ENCODE peak calls at places on chromosome 4, in six cellular contexts. H is H9, I is fibroblast of pulmonary artery, V is heart right ventricle, X is spleen, J is left lung. M is an unnamed sample.
A peak's percentile ranks its signal among the peaks of the same experiment; 100 is the strongest.

GRCh38 chr4:151432654-151433053 is 23.7 kb downstream of the FHIP1A start:
- DNase-seq in H (no peak), I (no peak), V (no peak), X (no peak), J (no peak), M (no peak)

GRCh38 chr4:5798946-5799345 is 87.9 kb downstream of the EVC start:
- DNase-seq in H (no peak), I (no peak), V (no peak), X (no peak), J (no peak), M (no peak)

GRCh38 chr4:79325864-79326328 is at the start of gene NAA11:
- DNase-seq in H (no peak), I (no peak), V (no peak), X (no peak), J (peak; percentile 45), M (no peak)

GRCh38 chr4:152825336-152825735 is 45.6 kb downstream of the ARFIP1 start:
- DNase-seq in H (no peak), I (no peak), V (no peak), X (no peak), J (no peak), M (no peak)

GRCh38 chr4:173535165-173535737 is 5.2 kb upstream of the HAND2 start:
- DNase-seq in H (no peak), I (no peak), V (no peak), X (no peak), J (no peak), M (no peak)

GRCh38 chr4:6942238-6942800 is 32.7 kb downstream of the TBC1D14 start:
- DNase-seq in H (no peak), I (peak; percentile 97), V (no peak), X (peak; percentile 78), J (no peak), M (no peak)

GRCh38 chr4:74114234-74114633 is 15.2 kb upstream of the CXCL2 start:
- DNase-seq in H (no peak), I (peak; percentile 70), V (no peak), X (no peak), J (no peak), M (no peak)

GRCh38 chr4:20251796-20252655 is at the start of gene SLIT2:
- DNase-seq in H (peak; percentile 88), I (peak; percentile 87), V (peak; percentile 79), X (peak; percentile 86), J (peak; percentile 88), M (peak; percentile 72)

GRCh38 chr4:7705602-7706001 is 234.1 kb downstream of the AFAP1 start:
- DNase-seq in H (no peak), I (no peak), V (no peak), X (no peak), J (peak; percentile 47), M (no peak)

GRCh38 chr4:114272226-114272625 is 292.8 kb upstream of the ARSJ start:
- DNase-seq in H (no peak), I (peak; percentile 92), V (no peak), X (no peak), J (no peak), M (no peak)

GRCh38 chr4:6988016-6988715 is 55.0 kb upstream of the TADA2B start:
- DNase-seq in H (no peak), I (no peak), V (no peak), X (no peak), J (no peak), M (no peak)

GRCh38 chr4:176156656-176157055 is 38.7 kb downstream of the SPATA4 start:
- DNase-seq in H (no peak), I (peak; percentile 57), V (no peak), X (no peak), J (no peak), M (no peak)

GRCh38 chr4:151359576-151359975 is 34.2 kb upstream of the SH3D19 start:
- DNase-seq in H (no peak), I (peak; percentile 6), V (no peak), X (no peak), J (no peak), M (no peak)

GRCh38 chr4:102518703-102519131 is 17.6 kb downstream of the NFKB1 start:
- DNase-seq in H (no peak), I (peak; percentile 21), V (no peak), X (no peak), J (no peak), M (no peak)

GRCh38 chr4:82994834-82995233 is 15.8 kb downstream of the LIN54 start:
- DNase-seq in H (no peak), I (no peak), V (no peak), X (no peak), J (no peak), M (no peak)

GRCh38 chr4:77367638-77368037 is 210.6 kb downstream of the CCNG2 start:
- DNase-seq in H (no peak), I (no peak), V (no peak), X (no peak), J (no peak), M (no peak)

GRCh38 chr4:1410491-1411325 is 4.5 kb upstream of the NKX1-1 start:
- DNase-seq in H (peak; percentile 87), I (peak; percentile 55), V (peak; percentile 63), X (no peak), J (peak; percentile 83), M (no peak)

GRCh38 chr4:13881880-13882279 is 254.4 kb upstream of the BOD1L1 start:
- DNase-seq in H (no peak), I (peak; percentile 40), V (no peak), X (no peak), J (no peak), M (no peak)

GRCh38 chr4:71974681-71975080 is 57.1 kb upstream of the NPFFR2 start:
- DNase-seq in H (no peak), I (peak; percentile 69), V (no peak), X (no peak), J (no peak), M (no peak)

GRCh38 chr4:108796173-108796572 is 33.3 kb upstream of the ETNPPL start:
- DNase-seq in H (no peak), I (no peak), V (no peak), X (no peak), J (no peak), M (no peak)

GRCh38 chr4:152090543-152090942 is 329.7 kb upstream of the GATB start:
- DNase-seq in H (peak; percentile 36), I (peak; percentile 55), V (peak; percentile 18), X (no peak), J (no peak), M (no peak)

GRCh38 chr4:124019749-124020549 is 623.4 kb downstream of the SPRY1 start:
- DNase-seq in H (no peak), I (peak; percentile 56), V (no peak), X (no peak), J (no peak), M (no peak)

GRCh38 chr4:124018383-124019317 is 622.1 kb downstream of the SPRY1 start:
- DNase-seq in H (no peak), I (peak; percentile 92), V (peak; percentile 38), X (peak; percentile 70), J (no peak), M (no peak)
- TF ChIP-seq CTCF in H (no peak), I (no peak), V (no peak), X (peak; percentile 14), J (no peak), M (no peak)

GRCh38 chr4:184979461-184980124 is 38.7 kb upstream of the HELT start:
- DNase-seq in H (no peak), I (no peak), V (no peak), X (no peak), J (no peak), M (no peak)

GRCh38 chr4:184987493-184988031 is 30.7 kb upstream of the HELT start:
- DNase-seq in H (no peak), I (no peak), V (no peak), X (no peak), J (no peak), M (no peak)

GRCh38 chr4:184980261-184980660 is 38.0 kb upstream of the HELT start:
- DNase-seq in H (no peak), I (no peak), V (no peak), X (no peak), J (no peak), M (no peak)

GRCh38 chr4:184988611-184989010 is 29.7 kb upstream of the HELT start:
- DNase-seq in H (no peak), I (no peak), V (no peak), X (no peak), J (no peak), M (no peak)

DNA sequence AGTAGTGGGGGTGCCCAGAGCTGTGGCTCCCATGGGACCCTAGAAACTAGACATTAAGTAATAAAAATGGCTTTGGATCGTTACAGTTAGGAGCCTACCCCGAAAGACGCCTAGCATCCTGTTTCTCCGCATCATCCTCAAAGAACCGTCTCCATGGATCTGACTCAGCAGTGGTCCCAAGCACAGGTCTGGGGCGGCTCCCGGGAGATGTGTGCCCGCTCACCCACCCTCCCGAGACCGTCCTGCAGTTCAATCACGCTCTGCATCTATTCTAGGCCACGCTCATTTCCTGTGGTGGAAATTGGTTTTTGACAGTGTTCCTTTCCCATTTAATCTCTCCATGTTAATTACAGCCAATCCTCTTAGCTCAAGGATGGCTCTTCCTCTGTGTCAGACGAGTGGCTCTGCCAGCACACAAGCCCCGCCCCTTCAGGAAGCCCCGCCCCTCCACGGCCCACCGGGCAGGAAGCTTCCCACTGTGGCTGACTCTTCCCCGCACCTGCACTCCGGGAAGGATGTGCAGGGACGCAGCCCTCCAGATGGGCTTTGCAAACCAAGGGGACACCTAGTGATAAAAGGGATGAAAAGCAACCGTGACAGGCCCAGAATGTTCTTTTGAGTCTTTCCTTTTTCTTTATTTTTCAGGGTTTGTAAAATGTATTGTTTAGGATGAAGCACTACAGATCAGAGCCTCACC is 34.5 kb upstream of the HELT start:
- DNase-seq in H (peak; percentile 92), I (peak; percentile 56), V (peak; percentile 69), X (peak; percentile 88), J (peak; percentile 85), M (peak; percentile 61)
- TF ChIP-seq CTCF in H (peak; percentile 64), I (peak; percentile 48), V (peak; percentile 68), X (no peak), J (peak; percentile 30), M (peak; percentile 47)

DNA sequence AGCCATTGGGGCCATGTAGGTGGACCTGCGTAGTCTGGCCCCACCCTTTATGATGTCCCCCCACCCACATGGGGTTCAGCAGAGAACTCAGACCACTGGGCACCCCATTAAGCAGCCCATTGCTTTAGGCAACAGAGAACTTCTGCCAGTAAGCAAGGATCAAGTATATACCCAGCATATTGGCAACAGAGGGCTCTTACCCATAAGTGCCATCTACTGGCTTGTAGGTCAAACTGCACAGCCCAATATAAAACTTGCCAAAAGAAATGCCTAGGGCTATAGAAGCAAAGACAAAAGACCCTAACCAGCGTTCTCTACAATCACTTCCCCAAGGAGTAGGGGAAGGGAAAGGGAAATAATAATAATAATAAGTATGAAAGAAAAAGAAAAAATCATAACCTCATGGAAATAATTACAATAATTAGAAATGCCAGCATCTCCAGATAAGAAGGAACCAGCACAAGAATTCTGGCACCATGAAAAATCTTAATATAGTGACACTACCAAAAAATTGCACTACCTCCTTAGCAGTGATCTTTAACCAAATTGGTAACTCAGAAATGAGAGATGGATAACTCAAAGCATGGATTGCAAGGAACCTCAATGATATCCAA is 1090.7 kb downstream of the FAT4 start:
- DNase-seq in H (peak; percentile 32), I (peak; percentile 64), V (no peak), X (no peak), J (no peak), M (no peak)
- TF ChIP-seq CTCF in H (peak; percentile 77), I (peak; percentile 74), V (peak; percentile 57), X (no peak), J (peak; percentile 53), M (no peak)

DNA sequence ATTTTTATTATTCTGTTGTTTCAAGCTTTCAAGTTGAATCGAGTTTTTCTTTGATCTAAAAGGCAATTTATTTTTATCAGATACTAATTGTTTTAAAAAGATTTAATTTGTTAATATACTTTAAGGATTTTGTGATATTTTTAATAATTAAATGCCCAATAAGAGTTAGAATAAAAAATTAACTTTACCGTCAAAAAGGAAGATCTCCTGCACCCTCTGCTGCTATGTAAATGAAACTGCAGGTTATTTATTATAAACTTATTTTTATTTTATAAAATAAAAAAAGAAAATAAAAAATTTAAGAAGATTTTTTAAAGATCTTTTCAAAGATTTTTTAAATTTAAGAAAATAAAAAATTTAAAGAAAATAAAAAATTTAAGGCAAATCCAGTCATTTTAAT is 166.1 kb downstream of the CCSER1 start:
- DNase-seq in H (no peak), I (peak; percentile 46), V (no peak), X (no peak), J (no peak), M (no peak)
- TF ChIP-seq CTCF in H (peak; percentile 87), I (peak; percentile 45), V (peak; percentile 73), X (peak; percentile 42), J (peak; percentile 41), M (peak; percentile 62)